ENCODE peak calls at places on chromosomes 4 and X, in four cellular contexts. C is fibroblast of gingiva, T is NCI-H1105, I is AG08396. W is an unnamed sample.

GRCh38 chr4:17029964-17030363 is 131.5 kb upstream of the LDB2 start:
- DNase-seq in C (no peak), T (no peak), I (no peak), W (no peak)

GRCh38 chrX:119755981-119756533 is 2.3 kb upstream of the SOWAHD start:
- DNase-seq in C (peak), T (no peak), I (no peak), W (no peak)

GRCh38 chrX:13029341-13029740 is 15.1 kb downstream of the FAM9C start:
- DNase-seq in C (peak), T (no peak), I (peak), W (no peak)

GRCh38 chr4:92299152-92299551 is 4.6 kb upstream of the GRID2 start:
- DNase-seq in C (no peak), T (no peak), I (peak), W (peak)

GRCh38 chr4:8019396-8020365 is 80.0 kb upstream of the AFAP1 start:
- DNase-seq in C (no peak), T (no peak), I (no peak), W (peak)

GRCh38 chrX:121103381-121103780 is 56.0 kb downstream of the GLUD2 start:
- DNase-seq in C (peak), T (no peak), I (no peak), W (no peak)

GRCh38 chrX:28979876-28980275 is 392.6 kb downstream of the IL1RAPL1 start:
- DNase-seq in C (no peak), T (no peak), I (no peak), W (no peak)

GRCh38 chrX:20019672-20020365 is 29.0 kb upstream of the BCLAF3 start:
- DNase-seq in C (no peak), T (no peak), I (no peak), W (no peak)

GRCh38 chrX:23841847-23842522 is 59.0 kb downstream of the SAT1 start:
- DNase-seq in C (no peak), T (no peak), I (no peak), W (no peak)

GRCh38 chr4:108072300-108072699 is 82.6 kb downstream of the HADH start:
- DNase-seq in C (no peak), T (peak), I (no peak), W (no peak)

GRCh38 chrX:49838374-49838773 is 9.3 kb downstream of the PAGE4 start:
- DNase-seq in C (peak), T (peak), I (peak), W (peak)

GRCh38 chrX:65697173-65697572 is 29.7 kb downstream of the MSN start:
- DNase-seq in C (peak), T (no peak), I (no peak), W (no peak)

GRCh38 chr4:104574371-104574770 is 79.7 kb upstream of the CXXC4 start:
- DNase-seq in C (no peak), T (no peak), I (no peak), W (no peak)

GRCh38 chr4:54902261-54902660 is 223.1 kb downstream of the KDR start:
- DNase-seq in C (no peak), T (no peak), I (peak), W (no peak)

W was measured in SK-N-SH.